ENCODE peak calls at places on chromosome 14, in seven cellular contexts. One of them, this sample, is unnamed.

GRCh38 chr14:93991212-93991611 is 5.9 kb upstream of the CCDC197 start:
- DNase-seq in CD8-positive, alpha-beta T cell: no peak
- DNase-seq in HL-60: no peak
- DNase-seq in effector memory CD4-positive, alpha-beta T cell: no peak
- DNase-seq in NCI-H187 treated with DMSO at 0.1 percent for 48 hours: no peak
- DNase-seq in hippocampal formation: no peak
- DNase-seq in Caco-2: no peak
- DNase-seq in this sample: no peak

GRCh38 chr14:26887842-26888241 is 290.0 kb upstream of the NOVA1 start:
- DNase-seq in HL-60: no peak
- DNase-seq in effector memory CD4-positive, alpha-beta T cell: no peak
- DNase-seq in NCI-H187 treated with DMSO at 0.1 percent for 48 hours: no peak
- DNase-seq in Caco-2: no peak
- DNase-seq in CD8-positive, alpha-beta T cell: no peak
- DNase-seq in hippocampal formation: no peak
- DNase-seq in this sample: no peak

GRCh38 chr14:103705158-103705523 is 10.1 kb downstream of the XRCC3 start:
- DNase-seq in CD8-positive, alpha-beta T cell: no peak
- DNase-seq in Caco-2: no peak
- DNase-seq in hippocampal formation: no peak
- DNase-seq in NCI-H187 treated with DMSO at 0.1 percent for 48 hours: no peak
- DNase-seq in effector memory CD4-positive, alpha-beta T cell: no peak
- DNase-seq in HL-60: no peak
- DNase-seq in this sample: no peak

GRCh38 chr14:51337520-51337919 is 97.5 kb downstream of the TMX1 start:
- DNase-seq in Caco-2: no peak
- DNase-seq in CD8-positive, alpha-beta T cell: no peak
- DNase-seq in effector memory CD4-positive, alpha-beta T cell: no peak
- DNase-seq in hippocampal formation: no peak
- DNase-seq in NCI-H187 treated with DMSO at 0.1 percent for 48 hours: no peak
- DNase-seq in HL-60: no peak
- DNase-seq in this sample: no peak

GRCh38 chr14:99750746-99751450 is 42.3 kb upstream of the EML1 start:
- DNase-seq in CD8-positive, alpha-beta T cell: no peak
- DNase-seq in HL-60: no peak
- DNase-seq in effector memory CD4-positive, alpha-beta T cell: no peak
- DNase-seq in hippocampal formation: no peak
- DNase-seq in Caco-2: no peak
- DNase-seq in NCI-H187 treated with DMSO at 0.1 percent for 48 hours: no peak
- DNase-seq in this sample: no peak

GRCh38 chr14:49461529-49462401 is 124.4 kb downstream of the RPS29 start:
- DNase-seq in HL-60: peak
- DNase-seq in NCI-H187 treated with DMSO at 0.1 percent for 48 hours: peak
- DNase-seq in CD8-positive, alpha-beta T cell: peak
- DNase-seq in effector memory CD4-positive, alpha-beta T cell: peak
- DNase-seq in hippocampal formation: no peak
- DNase-seq in Caco-2: peak
- DNase-seq in this sample: peak

GRCh38 chr14:104322531-104323466 is 184.4 kb downstream of the KIF26A start:
- DNase-seq in CD8-positive, alpha-beta T cell: no peak
- DNase-seq in NCI-H187 treated with DMSO at 0.1 percent for 48 hours: no peak
- DNase-seq in Caco-2: no peak
- DNase-seq in effector memory CD4-positive, alpha-beta T cell: no peak
- DNase-seq in HL-60: no peak
- DNase-seq in hippocampal formation: no peak
- DNase-seq in this sample: no peak

GRCh38 chr14:92985521-92985920 is 62.6 kb downstream of the CHGA start:
- DNase-seq in NCI-H187 treated with DMSO at 0.1 percent for 48 hours: no peak
- DNase-seq in hippocampal formation: no peak
- DNase-seq in CD8-positive, alpha-beta T cell: no peak
- DNase-seq in effector memory CD4-positive, alpha-beta T cell: no peak
- DNase-seq in Caco-2: no peak
- DNase-seq in HL-60: no peak
- DNase-seq in this sample: no peak

GRCh38 chr14:56118611-56119181 is 485 bp downstream of the PELI2 start:
- DNase-seq in effector memory CD4-positive, alpha-beta T cell: peak
- DNase-seq in hippocampal formation: peak
- DNase-seq in HL-60: no peak
- DNase-seq in CD8-positive, alpha-beta T cell: no peak
- DNase-seq in Caco-2: peak
- DNase-seq in NCI-H187 treated with DMSO at 0.1 percent for 48 hours: no peak
- DNase-seq in this sample: peak

GRCh38 chr14:79831198-79831890 is 380.0 kb downstream of the DIO2 start:
- DNase-seq in CD8-positive, alpha-beta T cell: no peak
- DNase-seq in hippocampal formation: no peak
- DNase-seq in HL-60: no peak
- DNase-seq in effector memory CD4-positive, alpha-beta T cell: no peak
- DNase-seq in NCI-H187 treated with DMSO at 0.1 percent for 48 hours: no peak
- DNase-seq in Caco-2: no peak
- DNase-seq in this sample: no peak

GRCh38 chr14:105737504-105738246 is 211.3 kb downstream of the TMEM121 start:
- DNase-seq in NCI-H187 treated with DMSO at 0.1 percent for 48 hours: no peak
- DNase-seq in effector memory CD4-positive, alpha-beta T cell: no peak
- DNase-seq in HL-60: no peak
- DNase-seq in hippocampal formation: no peak
- DNase-seq in Caco-2: no peak
- DNase-seq in CD8-positive, alpha-beta T cell: no peak
- DNase-seq in this sample: no peak

GRCh38 chr14:101772770-101773169 is 11.3 kb downstream of the PPP2R5C start:
- DNase-seq in CD8-positive, alpha-beta T cell: no peak
- DNase-seq in Caco-2: no peak
- DNase-seq in effector memory CD4-positive, alpha-beta T cell: no peak
- DNase-seq in HL-60: no peak
- DNase-seq in hippocampal formation: no peak
- DNase-seq in NCI-H187 treated with DMSO at 0.1 percent for 48 hours: no peak
- DNase-seq in this sample: no peak

GRCh38 chr14:88825503-88825902 is 1.1 kb downstream of the TTC8 start:
- DNase-seq in CD8-positive, alpha-beta T cell: no peak
- DNase-seq in hippocampal formation: no peak
- DNase-seq in effector memory CD4-positive, alpha-beta T cell: no peak
- DNase-seq in Caco-2: no peak
- DNase-seq in NCI-H187 treated with DMSO at 0.1 percent for 48 hours: no peak
- DNase-seq in HL-60: no peak
- DNase-seq in this sample: no peak

GRCh38 chr14:89340200-89340667 is 76.8 kb downstream of the FOXN3 start:
- DNase-seq in CD8-positive, alpha-beta T cell: no peak
- DNase-seq in Caco-2: peak
- DNase-seq in HL-60: no peak
- DNase-seq in NCI-H187 treated with DMSO at 0.1 percent for 48 hours: no peak
- DNase-seq in effector memory CD4-positive, alpha-beta T cell: no peak
- DNase-seq in hippocampal formation: no peak
- DNase-seq in this sample: no peak

GRCh38 chr14:101586531-101587402 is 25.5 kb downstream of the DIO3 start:
- DNase-seq in Caco-2: no peak
- DNase-seq in effector memory CD4-positive, alpha-beta T cell: no peak
- DNase-seq in NCI-H187 treated with DMSO at 0.1 percent for 48 hours: no peak
- DNase-seq in HL-60: no peak
- DNase-seq in CD8-positive, alpha-beta T cell: no peak
- DNase-seq in hippocampal formation: no peak
- DNase-seq in this sample: no peak

GRCh38 chr14:92532490-92533163 is 19.0 kb downstream of the RIN3 start:
- DNase-seq in hippocampal formation: no peak
- DNase-seq in CD8-positive, alpha-beta T cell: no peak
- DNase-seq in Caco-2: no peak
- DNase-seq in NCI-H187 treated with DMSO at 0.1 percent for 48 hours: no peak
- DNase-seq in HL-60: no peak
- DNase-seq in effector memory CD4-positive, alpha-beta T cell: no peak
- DNase-seq in this sample: no peak

GRCh38 chr14:89955022-89955414 is 488 bp upstream of the EFCAB11 start:
- DNase-seq in hippocampal formation: peak
- DNase-seq in HL-60: no peak
- DNase-seq in NCI-H187 treated with DMSO at 0.1 percent for 48 hours: no peak
- DNase-seq in Caco-2: no peak
- DNase-seq in effector memory CD4-positive, alpha-beta T cell: no peak
- DNase-seq in CD8-positive, alpha-beta T cell: no peak
- DNase-seq in this sample: no peak

GRCh38 chr14:105126126-105126969 is 42.2 kb downstream of the JAG2 start:
- DNase-seq in HL-60: no peak
- DNase-seq in effector memory CD4-positive, alpha-beta T cell: no peak
- DNase-seq in Caco-2: no peak
- DNase-seq in CD8-positive, alpha-beta T cell: no peak
- DNase-seq in hippocampal formation: no peak
- DNase-seq in NCI-H187 treated with DMSO at 0.1 percent for 48 hours: no peak
- DNase-seq in this sample: no peak

GRCh38 chr14:99884834-99885648 is 91.8 kb downstream of the EML1 start:
- DNase-seq in Caco-2: peak
- DNase-seq in hippocampal formation: no peak
- DNase-seq in CD8-positive, alpha-beta T cell: no peak
- DNase-seq in HL-60: peak
- DNase-seq in NCI-H187 treated with DMSO at 0.1 percent for 48 hours: peak
- DNase-seq in effector memory CD4-positive, alpha-beta T cell: peak
- DNase-seq in this sample: no peak

GRCh38 chr14:36619131-36619530 is 36.7 kb upstream of the NKX2-8 start:
- DNase-seq in NCI-H187 treated with DMSO at 0.1 percent for 48 hours: no peak
- DNase-seq in hippocampal formation: no peak
- DNase-seq in CD8-positive, alpha-beta T cell: no peak
- DNase-seq in HL-60: no peak
- DNase-seq in Caco-2: no peak
- DNase-seq in effector memory CD4-positive, alpha-beta T cell: no peak
- DNase-seq in this sample: no peak

GRCh38 chr14:34374998-34375740 is 86.9 kb downstream of the SPTSSA start:
- DNase-seq in CD8-positive, alpha-beta T cell: no peak
- DNase-seq in Caco-2: peak
- DNase-seq in hippocampal formation: no peak
- DNase-seq in NCI-H187 treated with DMSO at 0.1 percent for 48 hours: no peak
- DNase-seq in HL-60: no peak
- DNase-seq in effector memory CD4-positive, alpha-beta T cell: no peak
- DNase-seq in this sample: no peak

GRCh38 chr14:91897121-91897701 is 29.9 kb upstream of the TC2N start:
- DNase-seq in hippocampal formation: peak
- DNase-seq in CD8-positive, alpha-beta T cell: no peak
- DNase-seq in Caco-2: no peak
- DNase-seq in NCI-H187 treated with DMSO at 0.1 percent for 48 hours: no peak
- DNase-seq in HL-60: no peak
- DNase-seq in effector memory CD4-positive, alpha-beta T cell: no peak
- DNase-seq in this sample: no peak